ENCODE peak calls at places on chromosomes 11 and 22, in six cellular contexts. One of them, this sample, is unnamed.

GRCh38 chr11:133999355-133999754 is 42.6 kb upstream of the IGSF9B start:
- DNase-seq in PC-9: no peak
- DNase-seq in SK-N-SH: no peak
- DNase-seq in GM23248: no peak
- DNase-seq in fibroblast of lung: no peak
- DNase-seq in neuronal stem cell: no peak
- DNase-seq in this sample: no peak

GRCh38 chr22:36644333-36644757 is 59.2 kb downstream of the CACNG2 start:
- DNase-seq in SK-N-SH: no peak
- DNase-seq in GM23248: peak; percentile 93
- DNase-seq in fibroblast of lung: peak; percentile 92
- DNase-seq in PC-9: peak; percentile 90
- DNase-seq in neuronal stem cell: peak; percentile 82
- DNase-seq in this sample: peak; percentile 39

GRCh38 chr11:100515087-100515486 is 172.0 kb upstream of the ARHGAP42 start:
- DNase-seq in PC-9: peak; percentile 47
- DNase-seq in fibroblast of lung: peak; percentile 5
- DNase-seq in SK-N-SH: no peak
- DNase-seq in GM23248: peak; percentile 1
- DNase-seq in neuronal stem cell: no peak
- DNase-seq in this sample: no peak

GRCh38 chr11:20739004-20739612 is 69.7 kb downstream of the NELL1 start:
- DNase-seq in SK-N-SH: no peak
- DNase-seq in fibroblast of lung: no peak
- DNase-seq in GM23248: no peak
- DNase-seq in PC-9: no peak
- DNase-seq in neuronal stem cell: no peak
- DNase-seq in this sample: no peak

GRCh38 chr11:1937616-1938342 is 9.4 kb upstream of the MRPL23 start:
- DNase-seq in PC-9: no peak
- DNase-seq in fibroblast of lung: no peak
- DNase-seq in GM23248: no peak
- DNase-seq in neuronal stem cell: no peak
- DNase-seq in SK-N-SH: peak; percentile 25
- DNase-seq in this sample: no peak

GRCh38 chr11:126968915-126969314 is 31.7 kb downstream of the KIRREL3 start:
- DNase-seq in PC-9: no peak
- DNase-seq in neuronal stem cell: no peak
- DNase-seq in GM23248: peak; percentile 52
- DNase-seq in fibroblast of lung: no peak
- DNase-seq in SK-N-SH: no peak
- DNase-seq in this sample: no peak

GRCh38 chr11:124676386-124676785 is 2.7 kb downstream of the SPA17 start:
- DNase-seq in fibroblast of lung: peak; percentile 75
- DNase-seq in neuronal stem cell: no peak
- DNase-seq in SK-N-SH: no peak
- DNase-seq in GM23248: peak; percentile 78
- DNase-seq in PC-9: no peak
- DNase-seq in this sample: no peak

GRCh38 chr11:35104655-35105054 is 34.3 kb upstream of the CD44 start:
- DNase-seq in SK-N-SH: no peak
- DNase-seq in PC-9: no peak
- DNase-seq in GM23248: no peak
- DNase-seq in neuronal stem cell: no peak
- DNase-seq in fibroblast of lung: no peak
- DNase-seq in this sample: no peak

GRCh38 chr11:94151903-94152677 is 23.4 kb downstream of the PANX1 start:
- DNase-seq in SK-N-SH: peak; percentile 35
- DNase-seq in PC-9: peak; percentile 97
- DNase-seq in neuronal stem cell: no peak
- DNase-seq in GM23248: peak; percentile 94
- DNase-seq in fibroblast of lung: peak; percentile 76
- DNase-seq in this sample: no peak

GRCh38 chr11:94322501-94322900 is 18.1 kb downstream of the IZUMO1R start:
- DNase-seq in GM23248: no peak
- DNase-seq in SK-N-SH: no peak
- DNase-seq in PC-9: peak; percentile 29
- DNase-seq in fibroblast of lung: no peak
- DNase-seq in neuronal stem cell: no peak
- DNase-seq in this sample: no peak

GRCh38 chr22:33512961-33513360 is 407.3 kb downstream of the LARGE1 start:
- DNase-seq in SK-N-SH: no peak
- DNase-seq in neuronal stem cell: no peak
- DNase-seq in GM23248: no peak
- DNase-seq in PC-9: no peak
- DNase-seq in fibroblast of lung: peak; percentile 1
- DNase-seq in this sample: no peak

GRCh38 chr11:126339866-126340434 is 15.5 kb upstream of the ST3GAL4 start:
- DNase-seq in SK-N-SH: no peak
- DNase-seq in GM23248: peak; percentile 32
- DNase-seq in fibroblast of lung: peak; percentile 77
- DNase-seq in neuronal stem cell: no peak
- DNase-seq in PC-9: peak; percentile 97
- DNase-seq in this sample: no peak

GRCh38 chr11:123469089-123469488 is 39.0 kb downstream of the GRAMD1B start:
- DNase-seq in SK-N-SH: no peak
- DNase-seq in fibroblast of lung: no peak
- DNase-seq in PC-9: no peak
- DNase-seq in GM23248: no peak
- DNase-seq in neuronal stem cell: no peak
- DNase-seq in this sample: no peak

GRCh38 chr22:19880786-19881569 is 26.3 kb upstream of the GNB1L start:
- DNase-seq in PC-9: peak; percentile 91
- DNase-seq in GM23248: peak; percentile 97
- DNase-seq in fibroblast of lung: peak; percentile 88
- DNase-seq in neuronal stem cell: peak; percentile 92
- DNase-seq in SK-N-SH: peak; percentile 51
- DNase-seq in this sample: no peak

GRCh38 chr22:30251661-30252226 is 5.2 kb upstream of the LIF start:
- DNase-seq in PC-9: peak; percentile 65
- DNase-seq in GM23248: peak; percentile 62
- DNase-seq in neuronal stem cell: no peak
- DNase-seq in fibroblast of lung: peak; percentile 36
- DNase-seq in SK-N-SH: peak; percentile 89
- DNase-seq in this sample: no peak

GRCh38 chr22:37242395-37242918 is 1.6 kb downstream of the RAC2 start:
- DNase-seq in GM23248: peak; percentile 48
- DNase-seq in fibroblast of lung: no peak
- DNase-seq in PC-9: no peak
- DNase-seq in neuronal stem cell: no peak
- DNase-seq in SK-N-SH: peak; percentile 60
- DNase-seq in this sample: peak; percentile 89

GRCh38 chr11:111586305-111586915 is 15.8 kb upstream of the SIK2 start:
- DNase-seq in GM23248: peak; percentile 75
- DNase-seq in fibroblast of lung: peak; percentile 66
- DNase-seq in neuronal stem cell: no peak
- DNase-seq in PC-9: peak; percentile 56
- DNase-seq in SK-N-SH: peak; percentile 27
- DNase-seq in this sample: peak; percentile 78

GRCh38 chr11:127106142-127106541 is 105.6 kb upstream of the KIRREL3 start:
- DNase-seq in neuronal stem cell: peak; percentile 69
- DNase-seq in fibroblast of lung: no peak
- DNase-seq in GM23248: peak; percentile 11
- DNase-seq in SK-N-SH: no peak
- DNase-seq in PC-9: no peak
- DNase-seq in this sample: no peak

GRCh38 chr22:42856179-42856864 is 751 bp downstream of the ARFGAP3 start:
- DNase-seq in neuronal stem cell: peak; percentile 15
- DNase-seq in fibroblast of lung: peak; percentile 36
- DNase-seq in SK-N-SH: no peak
- DNase-seq in PC-9: no peak
- DNase-seq in GM23248: peak; percentile 71
- DNase-seq in this sample: peak; percentile 57

GRCh38 chr11:126465573-126466287 is 110.2 kb downstream of the ST3GAL4 start:
- DNase-seq in PC-9: no peak
- DNase-seq in fibroblast of lung: no peak
- DNase-seq in SK-N-SH: peak; percentile 57
- DNase-seq in GM23248: peak; percentile 40
- DNase-seq in neuronal stem cell: no peak
- DNase-seq in this sample: peak; percentile 90

DNA sequence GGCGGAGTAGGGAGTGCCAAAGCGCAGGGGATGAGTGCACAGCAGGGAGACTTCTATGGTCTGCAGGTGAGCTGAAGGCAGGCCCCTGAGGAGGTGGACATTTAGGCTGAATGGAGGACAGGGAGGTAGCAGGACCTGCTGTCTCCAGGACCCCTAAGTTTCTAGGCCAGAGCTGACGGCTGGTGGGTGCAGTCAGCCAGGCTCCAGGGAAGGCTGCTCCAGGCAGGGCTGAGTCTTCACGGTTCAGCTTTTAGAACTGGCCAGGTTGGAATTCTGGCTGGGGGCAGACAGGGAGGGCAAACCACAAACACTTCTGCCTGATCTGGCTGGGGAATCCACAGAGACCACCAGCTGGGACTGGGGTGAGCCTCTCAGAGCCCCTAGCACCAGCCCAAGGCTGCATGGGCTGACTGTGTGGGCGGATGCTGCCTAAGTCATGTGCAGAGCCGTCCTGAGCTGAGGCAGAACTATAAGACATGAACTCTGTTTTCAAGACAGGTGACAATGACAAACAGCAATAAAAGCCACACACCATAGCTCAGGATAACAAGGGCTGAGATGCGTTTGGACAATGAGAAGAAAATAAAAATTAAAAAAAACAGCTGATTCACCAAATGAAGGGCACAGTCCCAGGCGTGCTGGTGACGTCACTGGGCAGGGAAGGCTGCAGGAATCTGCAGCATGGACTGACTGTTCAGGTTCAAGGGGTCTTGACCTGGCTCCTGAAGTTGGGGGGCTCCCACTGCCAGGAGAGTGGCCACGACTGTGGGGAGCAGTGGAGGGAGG is 10.4 kb upstream of the MALAT1 start:
- DNase-seq in GM23248: peak; percentile 88
- DNase-seq in neuronal stem cell: no peak
- DNase-seq in SK-N-SH: no peak
- DNase-seq in PC-9: no peak
- DNase-seq in fibroblast of lung: peak; percentile 55
- DNase-seq in this sample: peak; percentile 63
- H3K27ac ChIP-seq in GM23248: peak overlapping the region; percentile 100
- H3K27ac ChIP-seq in neuronal stem cell: peak overlapping the region; percentile 94
- H3K27ac ChIP-seq in SK-N-SH: peak overlapping the region; percentile 100
- H3K27ac ChIP-seq in PC-9: peak overlapping the region; percentile 88
- H3K27ac ChIP-seq in fibroblast of lung: peak overlapping the region; percentile 100
- H3K27ac ChIP-seq in this sample: peak overlapping the region; percentile 65

GRCh38 chr11:32613500-32614151 is 30.0 kb downstream of the EIF3M start:
- DNase-seq in SK-N-SH: no peak
- DNase-seq in fibroblast of lung: no peak
- DNase-seq in GM23248: no peak
- DNase-seq in neuronal stem cell: no peak
- DNase-seq in PC-9: no peak
- DNase-seq in this sample: no peak
- H2AFZ ChIP-seq in SK-N-SH: no peak overlapping the region
- H2AFZ ChIP-seq in fibroblast of lung: no peak overlapping the region
- H2AFZ ChIP-seq in GM23248: no peak overlapping the region
- H2AFZ ChIP-seq in neuronal stem cell: no peak overlapping the region
- H2AFZ ChIP-seq in PC-9: no peak overlapping the region
- H2AFZ ChIP-seq in this sample: no peak overlapping the region

GRCh38 chr22:39448205-39449054 is 8.4 kb upstream of the MGAT3 start:
- DNase-seq in GM23248: no peak
- DNase-seq in neuronal stem cell: no peak
- DNase-seq in fibroblast of lung: no peak
- DNase-seq in SK-N-SH: no peak
- DNase-seq in PC-9: peak; percentile 87
- DNase-seq in this sample: peak; percentile 48

GRCh38 chr22:39444247-39444800 is 12.5 kb upstream of the MGAT3 start:
- DNase-seq in GM23248: peak; percentile 18
- DNase-seq in SK-N-SH: no peak
- DNase-seq in neuronal stem cell: no peak
- DNase-seq in PC-9: no peak
- DNase-seq in fibroblast of lung: no peak
- DNase-seq in this sample: no peak

GRCh38 chr22:39444937-39445465 is 11.8 kb upstream of the MGAT3 start:
- DNase-seq in fibroblast of lung: no peak
- DNase-seq in neuronal stem cell: no peak
- DNase-seq in SK-N-SH: no peak
- DNase-seq in GM23248: no peak
- DNase-seq in PC-9: no peak
- DNase-seq in this sample: no peak

GRCh38 chr22:39443416-39443815 is 13.4 kb upstream of the MGAT3 start:
- DNase-seq in PC-9: no peak
- DNase-seq in SK-N-SH: no peak
- DNase-seq in fibroblast of lung: no peak
- DNase-seq in neuronal stem cell: no peak
- DNase-seq in GM23248: no peak
- DNase-seq in this sample: no peak

DNA sequence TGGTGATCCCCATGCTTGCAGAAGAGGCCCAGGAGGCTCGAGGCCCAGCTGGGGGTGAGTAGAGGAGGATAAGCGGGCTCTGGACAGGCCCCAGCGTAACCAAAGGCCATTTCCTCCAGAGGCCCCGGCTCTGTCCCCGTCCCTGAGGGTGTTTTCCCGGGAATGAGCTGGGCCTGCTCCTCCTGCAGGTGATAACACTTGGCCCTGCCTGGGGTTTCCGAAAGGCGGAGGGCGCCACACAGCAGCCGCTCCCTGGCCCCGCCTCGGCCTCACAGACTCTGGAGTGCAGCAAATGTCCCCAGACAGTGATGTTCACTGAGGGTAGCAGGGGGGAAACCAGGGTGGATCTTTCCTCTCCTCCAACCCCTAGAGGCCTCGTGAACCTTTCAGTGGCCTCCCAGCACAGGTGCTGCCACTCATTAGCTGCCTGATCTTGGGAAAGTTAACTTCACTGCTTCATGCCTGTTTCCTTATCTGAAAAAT is 10.5 kb upstream of the MGAT3 start:
- DNase-seq in neuronal stem cell: no peak
- DNase-seq in SK-N-SH: no peak
- DNase-seq in fibroblast of lung: no peak
- DNase-seq in GM23248: no peak
- DNase-seq in PC-9: no peak
- DNase-seq in this sample: peak; percentile 79
- H3K27ac ChIP-seq in neuronal stem cell: no peak overlapping the region
- H3K27ac ChIP-seq in SK-N-SH: no peak overlapping the region
- H3K27ac ChIP-seq in fibroblast of lung: no peak overlapping the region
- H3K27ac ChIP-seq in GM23248: no peak overlapping the region
- H3K27ac ChIP-seq in PC-9: no peak overlapping the region
- H3K27ac ChIP-seq in this sample: peak overlapping the region; percentile 96

GRCh38 chr11:61815790-61816735 is 740 bp downstream of the FADS1 start:
- DNase-seq in SK-N-SH: peak; percentile 81
- DNase-seq in PC-9: peak; percentile 78
- DNase-seq in GM23248: peak; percentile 85
- DNase-seq in fibroblast of lung: peak; percentile 67
- DNase-seq in neuronal stem cell: peak; percentile 75
- DNase-seq in this sample: no peak
- H2AFZ ChIP-seq in SK-N-SH: peak overlapping the region; percentile 89
- H2AFZ ChIP-seq in PC-9: peak overlapping the region; percentile 89
- H2AFZ ChIP-seq in GM23248: peak overlapping the region; percentile 84
- H2AFZ ChIP-seq in fibroblast of lung: no peak overlapping the region
- H2AFZ ChIP-seq in neuronal stem cell: peak overlapping the region; percentile 72
- H2AFZ ChIP-seq in this sample: no peak overlapping the region

GRCh38 chr11:15525582-15525981 is 410.9 kb downstream of the INSC start:
- DNase-seq in SK-N-SH: no peak
- DNase-seq in GM23248: no peak
- DNase-seq in fibroblast of lung: no peak
- DNase-seq in neuronal stem cell: no peak
- DNase-seq in PC-9: no peak
- DNase-seq in this sample: no peak
- H3K27ac ChIP-seq in SK-N-SH: no peak overlapping the region
- H3K27ac ChIP-seq in GM23248: no peak overlapping the region
- H3K27ac ChIP-seq in fibroblast of lung: no peak overlapping the region
- H3K27ac ChIP-seq in neuronal stem cell: no peak overlapping the region
- H3K27ac ChIP-seq in PC-9: no peak overlapping the region
- H3K27ac ChIP-seq in this sample: no peak overlapping the region

This sample was measured in OCI-LY7.